ENCODE peak calls at places on chromosomes 5 and 9, in ten cellular contexts. X is GM23338; R is kidney glomerular epithelial cell; K is A172; A is stimulated activated CD8-positive, alpha-beta memory T cell treated with anti-CD3 and anti-CD28 coated beads, Interleukin-15, amount 100 ng/mL, for 4 hours; M is SJSA1; C is globus pallidus; J is T47D; V is IMR-90; B is chondrocyte. N is an unnamed sample.

GRCh38 chr9:78366827-78367226 is 69.9 kb downstream of the PSAT1 start:
- DNase-seq in X (peak), R (no peak), K (peak), A (no peak), M (no peak), C (no peak), J (no peak), V (no peak), B (no peak), N (no peak)

GRCh38 chr9:114431003-114431402 is 43.2 kb upstream of the AKNA start:
- DNase-seq in X (no peak), R (no peak), K (no peak), A (no peak), M (no peak), C (no peak), J (no peak), V (no peak), B (no peak), N (no peak)

GRCh38 chr9:105043370-105043936 is 115.5 kb upstream of the ABCA1 start:
- DNase-seq in X (no peak), R (no peak), K (no peak), A (no peak), M (no peak), C (no peak), J (no peak), V (no peak), B (no peak), N (no peak)

GRCh38 chr9:85536076-85536475 is 205.7 kb downstream of the AGTPBP1 start:
- DNase-seq in X (no peak), R (peak), K (peak), A (no peak), M (peak), C (no peak), J (no peak), V (peak), B (no peak), N (peak)

GRCh38 chr9:129225815-129226214 is 47.8 kb upstream of the IER5L start:
- DNase-seq in X (peak), R (no peak), K (peak), A (no peak), M (no peak), C (no peak), J (no peak), V (peak), B (peak), N (no peak)

GRCh38 chr9:34809504-34810186 is 99.7 kb upstream of the CCL21 start:
- DNase-seq in X (peak), R (no peak), K (no peak), A (no peak), M (no peak), C (peak), J (no peak), V (peak), B (no peak), N (no peak)

GRCh38 chr9:20872340-20872977 is 159.0 kb downstream of the HACD4 start:
- DNase-seq in X (peak), R (peak), K (peak), A (no peak), M (peak), C (no peak), J (no peak), V (peak), B (no peak), N (no peak)

GRCh38 chr5:52674815-52675545 is 112.7 kb upstream of the ITGA1 start:
- DNase-seq in X (no peak), R (peak), K (peak), A (no peak), M (peak), C (no peak), J (no peak), V (peak), B (no peak), N (no peak)

GRCh38 chr5:39892708-39893107 is 467.9 kb upstream of the DAB2 start:
- DNase-seq in X (no peak), R (no peak), K (peak), A (no peak), M (peak), C (no peak), J (no peak), V (no peak), B (no peak), N (no peak)

GRCh38 chr5:143562935-143563334 is 159.4 kb upstream of the NR3C1 start:
- DNase-seq in X (no peak), R (no peak), K (no peak), A (no peak), M (no peak), C (no peak), J (no peak), V (peak), B (no peak), N (no peak)

GRCh38 chr5:9544056-9544455 is 1.8 kb downstream of the SEMA5A start:
- DNase-seq in X (no peak), R (peak), K (no peak), A (no peak), M (no peak), C (no peak), J (no peak), V (peak), B (no peak), N (peak)

GRCh38 chr9:112487008-112487798 is 576 bp downstream of the KIAA1958 start:
- DNase-seq in X (peak), R (peak), K (peak), A (peak), M (peak), C (peak), J (peak), V (peak), B (no peak), N (peak)

GRCh38 chr5:173333900-173334685 is 5.9 kb upstream of the STC2 start:
- DNase-seq in X (no peak), R (no peak), K (peak), A (no peak), M (no peak), C (no peak), J (no peak), V (peak), B (no peak), N (no peak)

GRCh38 chr9:134049772-134050588 is 17.8 kb downstream of the BRD3 start:
- DNase-seq in X (no peak), R (no peak), K (no peak), A (no peak), M (no peak), C (no peak), J (no peak), V (no peak), B (no peak), N (no peak)

GRCh38 chr5:79849486-79850315 is 141.4 kb downstream of the MTX3 start:
- DNase-seq in X (no peak), R (no peak), K (no peak), A (no peak), M (no peak), C (no peak), J (no peak), V (no peak), B (no peak), N (no peak)

GRCh38 chr5:40962207-40962955 is 53.1 kb downstream of the C7 start:
- DNase-seq in X (no peak), R (no peak), K (no peak), A (no peak), M (no peak), C (no peak), J (no peak), V (no peak), B (no peak), N (no peak)

GRCh38 chr5:75435101-75435500 is 76.3 kb downstream of the CERT1 start:
- DNase-seq in X (no peak), R (no peak), K (no peak), A (no peak), M (no peak), C (no peak), J (no peak), V (peak), B (no peak), N (no peak)

GRCh38 chr5:173926359-173926758 is 38.2 kb downstream of the CPEB4 start:
- DNase-seq in X (no peak), R (no peak), K (peak), A (no peak), M (no peak), C (no peak), J (no peak), V (peak), B (no peak), N (no peak)

GRCh38 chr5:179228341-179229121 is 116.7 kb downstream of the ADAMTS2 start:
- DNase-seq in X (no peak), R (peak), K (no peak), A (no peak), M (no peak), C (no peak), J (peak), V (no peak), B (peak), N (no peak)

GRCh38 chr9:130255638-130255930 is 10.0 kb upstream of the HMCN2 start:
- DNase-seq in X (no peak), R (no peak), K (no peak), A (no peak), M (no peak), C (no peak), J (no peak), V (no peak), B (no peak), N (no peak)

N was measured in pons.